ENCODE peak calls at places on chromosome 6, in five cellular contexts. T, F, Z, J and E are unnamed samples.

GRCh38 chr6:43367245-43367984 is 2.0 kb downstream of the ZNF318 start:
- DNase-seq in T (no peak), F (no peak), Z (no peak), J (no peak), E (no peak)

GRCh38 chr6:30591008-30591407 is 19.8 kb downstream of the ABCF1 start:
- DNase-seq in T (no peak), F (peak; percentile 48), Z (no peak), J (no peak), E (no peak)

GRCh38 chr6:56663344-56663743 is 20.7 kb upstream of the DST start:
- DNase-seq in T (no peak), F (no peak), Z (no peak), J (no peak), E (no peak)

GRCh38 chr6:125597411-125598253 is 151.8 kb upstream of the HEY2 start:
- DNase-seq in T (peak; percentile 66), F (no peak), Z (no peak), J (peak; percentile 78), E (no peak)

GRCh38 chr6:16683524-16684194 is 77.6 kb downstream of the ATXN1 start:
- DNase-seq in T (no peak), F (no peak), Z (no peak), J (no peak), E (no peak)

GRCh38 chr6:131948221-131948661 is 2.9 kb downstream of the CCN2 start:
- DNase-seq in T (no peak), F (peak; percentile 43), Z (no peak), J (no peak), E (no peak)

GRCh38 chr6:1286972-1287600 is 24.8 kb upstream of the FOXQ1 start:
- DNase-seq in T (no peak), F (peak; percentile 63), Z (peak; percentile 85), J (peak; percentile 87), E (no peak)

GRCh38 chr6:43627008-43627825 is 1.8 kb downstream of the GTPBP2 start:
- DNase-seq in T (no peak), F (peak; percentile 96), Z (peak; percentile 96), J (peak; percentile 75), E (no peak)

GRCh38 chr6:142870787-142871371 is 74.1 kb downstream of the HIVEP2 start:
- DNase-seq in T (no peak), F (no peak), Z (no peak), J (no peak), E (no peak)

GRCh38 chr6:170189236-170189635 is 101.6 kb downstream of the DLL1 start:
- DNase-seq in T (no peak), F (no peak), Z (no peak), J (no peak), E (peak; percentile 89)

GRCh38 chr6:166473886-166474596 is 91.3 kb upstream of the MPC1 start:
- DNase-seq in T (no peak), F (no peak), Z (no peak), J (no peak), E (no peak)

GRCh38 chr6:168675933-168676551 is 235.1 kb downstream of the SMOC2 start:
- DNase-seq in T (no peak), F (no peak), Z (no peak), J (no peak), E (no peak)

GRCh38 chr6:65746302-65746701 is 39.3 kb upstream of the EYS start:
- DNase-seq in T (no peak), F (no peak), Z (no peak), J (no peak), E (no peak)
- TF ChIP-seq CTCF in T (no peak), F (no peak), Z (no peak), J (no peak), E (no peak)

GRCh38 chr6:41958022-41958856 is 16.6 kb upstream of the CCND3 start:
- DNase-seq in T (no peak), F (no peak), Z (no peak), J (no peak), E (no peak)

GRCh38 chr6:41957117-41957516 is 15.5 kb upstream of the CCND3 start:
- DNase-seq in T (no peak), F (no peak), Z (no peak), J (no peak), E (no peak)

GRCh38 chr6:41954668-41955067 is 13.1 kb upstream of the CCND3 start:
- DNase-seq in T (no peak), F (no peak), Z (no peak), J (no peak), E (no peak)

GRCh38 chr6:41960026-41960425 is 18.4 kb upstream of the CCND3 start:
- DNase-seq in T (no peak), F (no peak), Z (no peak), J (no peak), E (no peak)

GRCh38 chr6:41955412-41955811 is 13.8 kb upstream of the CCND3 start:
- DNase-seq in T (no peak), F (no peak), Z (no peak), J (no peak), E (no peak)
- TF ChIP-seq CTCF in T (no peak), F (no peak), Z (no peak), J (no peak), E (no peak)

DNA sequence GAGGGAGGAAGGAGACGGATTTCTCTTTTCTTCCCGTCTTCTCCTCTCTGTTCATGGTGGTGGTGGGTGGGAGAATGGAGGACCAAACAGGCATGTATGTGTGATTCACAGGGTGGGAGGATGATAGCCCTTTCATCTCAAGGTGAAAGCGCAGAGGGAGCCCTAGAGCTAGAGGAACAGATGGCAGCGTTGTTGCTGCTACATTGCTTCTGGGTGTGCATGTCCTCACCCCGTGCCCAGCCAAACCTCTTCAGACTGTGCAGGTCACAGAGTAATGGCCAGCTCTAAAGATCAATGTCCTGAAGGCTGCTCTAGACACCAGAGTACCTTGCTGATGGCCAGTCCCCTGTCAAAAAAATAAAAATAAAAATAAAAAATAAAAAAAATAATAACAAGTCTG is 301.8 kb downstream of the TBC1D7 start:
- DNase-seq in T (no peak), F (no peak), Z (no peak), J (no peak), E (no peak)
- TF ChIP-seq CTCF in T (no peak), F (no peak), Z (no peak), J (no peak), E (no peak)

GRCh38 chr6:11727995-11728961 is 50.3 kb downstream of the ADTRP start:
- DNase-seq in T (no peak), F (no peak), Z (no peak), J (no peak), E (no peak)
- TF ChIP-seq CTCF in T (no peak), F (no peak), Z (no peak), J (no peak), E (no peak)